ENCODE peak calls at places on chromosomes 7 and 10, in seven cellular contexts. One of them, this sample, is unnamed.
A peak's percentile ranks its signal among the peaks of the same experiment; 100 is the strongest.

GRCh38 chr7:139423091-139423490 is 60.4 kb downstream of the KLRG2 start:
- DNase-seq in osteoblast: no peak
- DNase-seq in fibroblast of pulmonary artery: no peak
- DNase-seq in neural crest cell: no peak
- DNase-seq in substantia nigra: no peak
- DNase-seq in prostate gland: no peak
- DNase-seq in HAP-1: no peak
- DNase-seq in this sample: no peak

GRCh38 chr7:41148521-41148951 is 554.4 kb downstream of the INHBA start:
- DNase-seq in substantia nigra: no peak
- DNase-seq in HAP-1: no peak
- DNase-seq in prostate gland: peak; percentile 8
- DNase-seq in fibroblast of pulmonary artery: peak; percentile 80
- DNase-seq in osteoblast: peak; percentile 77
- DNase-seq in neural crest cell: no peak
- DNase-seq in this sample: no peak

GRCh38 chr7:99693427-99694200 is 13.8 kb upstream of the CYP3A5 start:
- DNase-seq in HAP-1: peak; percentile 18
- DNase-seq in prostate gland: no peak
- DNase-seq in substantia nigra: no peak
- DNase-seq in osteoblast: no peak
- DNase-seq in fibroblast of pulmonary artery: no peak
- DNase-seq in neural crest cell: peak; percentile 8
- DNase-seq in this sample: peak; percentile 32

GRCh38 chr7:128406147-128406985 is 3.4 kb downstream of the IMPDH1 start:
- DNase-seq in osteoblast: peak; percentile 86
- DNase-seq in HAP-1: no peak
- DNase-seq in neural crest cell: no peak
- DNase-seq in substantia nigra: no peak
- DNase-seq in prostate gland: no peak
- DNase-seq in fibroblast of pulmonary artery: no peak
- DNase-seq in this sample: no peak

GRCh38 chr7:149300751-149301150 is 38.8 kb downstream of the ZNF783 start:
- DNase-seq in neural crest cell: no peak
- DNase-seq in osteoblast: peak; percentile 77
- DNase-seq in substantia nigra: no peak
- DNase-seq in prostate gland: no peak
- DNase-seq in HAP-1: no peak
- DNase-seq in fibroblast of pulmonary artery: no peak
- DNase-seq in this sample: no peak

GRCh38 chr7:102097601-102098161 is 189.0 kb upstream of the SH2B2 start:
- DNase-seq in neural crest cell: no peak
- DNase-seq in substantia nigra: no peak
- DNase-seq in HAP-1: peak; percentile 81
- DNase-seq in osteoblast: peak; percentile 90
- DNase-seq in fibroblast of pulmonary artery: no peak
- DNase-seq in prostate gland: no peak
- DNase-seq in this sample: peak; percentile 86

GRCh38 chr10:73076361-73077183 is 20.1 kb downstream of the P4HA1 start:
- DNase-seq in osteoblast: no peak
- DNase-seq in fibroblast of pulmonary artery: peak; percentile 89
- DNase-seq in neural crest cell: no peak
- DNase-seq in HAP-1: no peak
- DNase-seq in prostate gland: peak; percentile 35
- DNase-seq in substantia nigra: peak; percentile 55
- DNase-seq in this sample: no peak

GRCh38 chr7:108453320-108453719 is 2.9 kb downstream of the NRCAM start:
- DNase-seq in neural crest cell: no peak
- DNase-seq in substantia nigra: no peak
- DNase-seq in HAP-1: no peak
- DNase-seq in prostate gland: no peak
- DNase-seq in fibroblast of pulmonary artery: no peak
- DNase-seq in osteoblast: no peak
- DNase-seq in this sample: no peak

GRCh38 chr10:48602401-48603135 is 2.3 kb downstream of the ARHGAP22 start:
- DNase-seq in prostate gland: no peak
- DNase-seq in neural crest cell: no peak
- DNase-seq in fibroblast of pulmonary artery: peak; percentile 16
- DNase-seq in HAP-1: no peak
- DNase-seq in osteoblast: no peak
- DNase-seq in substantia nigra: no peak
- DNase-seq in this sample: no peak

GRCh38 chr7:123537026-123537642 is 2.7 kb upstream of the IQUB start:
- DNase-seq in fibroblast of pulmonary artery: peak; percentile 58
- DNase-seq in neural crest cell: no peak
- DNase-seq in HAP-1: no peak
- DNase-seq in substantia nigra: no peak
- DNase-seq in prostate gland: no peak
- DNase-seq in osteoblast: no peak
- DNase-seq in this sample: no peak

GRCh38 chr7:117780832-117781231 is 92.4 kb downstream of the CTTNBP2 start:
- DNase-seq in neural crest cell: no peak
- DNase-seq in fibroblast of pulmonary artery: peak; percentile 4
- DNase-seq in HAP-1: no peak
- DNase-seq in prostate gland: no peak
- DNase-seq in osteoblast: no peak
- DNase-seq in substantia nigra: no peak
- DNase-seq in this sample: no peak

GRCh38 chr7:130887182-130888016 is 153.4 kb upstream of the KLF14 start:
- DNase-seq in substantia nigra: no peak
- DNase-seq in osteoblast: peak; percentile 86
- DNase-seq in neural crest cell: no peak
- DNase-seq in prostate gland: no peak
- DNase-seq in HAP-1: no peak
- DNase-seq in fibroblast of pulmonary artery: peak; percentile 86
- DNase-seq in this sample: no peak

GRCh38 chr7:75776295-75776971 is 4.4 kb upstream of the CCL26 start:
- DNase-seq in HAP-1: no peak
- DNase-seq in fibroblast of pulmonary artery: peak; percentile 65
- DNase-seq in osteoblast: peak; percentile 54
- DNase-seq in prostate gland: no peak
- DNase-seq in neural crest cell: no peak
- DNase-seq in substantia nigra: no peak
- DNase-seq in this sample: no peak

GRCh38 chr10:110336111-110336721 is 31.5 kb upstream of the SMNDC1 start:
- DNase-seq in osteoblast: peak; percentile 98
- DNase-seq in prostate gland: no peak
- DNase-seq in neural crest cell: no peak
- DNase-seq in fibroblast of pulmonary artery: peak; percentile 98
- DNase-seq in HAP-1: peak; percentile 19
- DNase-seq in substantia nigra: no peak
- DNase-seq in this sample: peak; percentile 58

GRCh38 chr10:29584436-29584835 is 50.3 kb downstream of the SVIL start:
- DNase-seq in osteoblast: no peak
- DNase-seq in prostate gland: no peak
- DNase-seq in HAP-1: no peak
- DNase-seq in fibroblast of pulmonary artery: no peak
- DNase-seq in substantia nigra: no peak
- DNase-seq in neural crest cell: no peak
- DNase-seq in this sample: no peak